ENCODE peak calls at places on chromosomes 12 and 14, in seven cellular contexts. One of them, this sample, is unnamed.

GRCh38 chr14:59189281-59189821 is 884 bp downstream of the DAAM1 start:
- DNase-seq in transverse colon: no peak
- DNase-seq in OCI-LY7: peak; percentile 78
- DNase-seq in PC-3: peak; percentile 52
- DNase-seq in ovary: peak; percentile 59
- DNase-seq in left ventricle myocardium inferior: no peak
- DNase-seq in pancreas: peak; percentile 69
- DNase-seq in this sample: peak; percentile 51

GRCh38 chr12:3398196-3398789 is 92.7 kb upstream of the PRMT8 start:
- DNase-seq in transverse colon: no peak
- DNase-seq in OCI-LY7: no peak
- DNase-seq in PC-3: no peak
- DNase-seq in ovary: no peak
- DNase-seq in left ventricle myocardium inferior: no peak
- DNase-seq in pancreas: no peak
- DNase-seq in this sample: no peak

GRCh38 chr12:113899844-113900471 is 66.2 kb downstream of the RBM19 start:
- DNase-seq in transverse colon: no peak
- DNase-seq in OCI-LY7: no peak
- DNase-seq in PC-3: no peak
- DNase-seq in ovary: no peak
- DNase-seq in left ventricle myocardium inferior: no peak
- DNase-seq in pancreas: no peak
- DNase-seq in this sample: no peak

GRCh38 chr12:34405286-34406227 is 383.3 kb downstream of the ALG10 start:
- DNase-seq in transverse colon: peak; percentile 3
- DNase-seq in OCI-LY7: no peak
- DNase-seq in PC-3: no peak
- DNase-seq in ovary: peak; percentile 4
- DNase-seq in left ventricle myocardium inferior: peak; percentile 8
- DNase-seq in pancreas: peak; percentile 30
- DNase-seq in this sample: peak; percentile 22

GRCh38 chr12:82359115-82359478 is 768 bp downstream of the METTL25 start:
- DNase-seq in transverse colon: no peak
- DNase-seq in OCI-LY7: peak; percentile 36
- DNase-seq in PC-3: no peak
- DNase-seq in ovary: peak; percentile 38
- DNase-seq in left ventricle myocardium inferior: no peak
- DNase-seq in pancreas: no peak
- DNase-seq in this sample: no peak

GRCh38 chr12:42140901-42141300 is 3.8 kb downstream of the GXYLT1 start:
- DNase-seq in transverse colon: no peak
- DNase-seq in OCI-LY7: no peak
- DNase-seq in PC-3: peak; percentile 62
- DNase-seq in ovary: no peak
- DNase-seq in left ventricle myocardium inferior: no peak
- DNase-seq in pancreas: no peak
- DNase-seq in this sample: no peak

GRCh38 chr14:28494196-28494595 is 272.4 kb upstream of the FOXG1 start:
- DNase-seq in transverse colon: no peak
- DNase-seq in OCI-LY7: no peak
- DNase-seq in PC-3: peak; percentile 96
- DNase-seq in ovary: no peak
- DNase-seq in left ventricle myocardium inferior: no peak
- DNase-seq in pancreas: no peak
- DNase-seq in this sample: no peak

GRCh38 chr14:94447986-94448808 is 4.4 kb downstream of the SERPINA11 start:
- DNase-seq in transverse colon: no peak
- DNase-seq in OCI-LY7: no peak
- DNase-seq in PC-3: no peak
- DNase-seq in ovary: no peak
- DNase-seq in left ventricle myocardium inferior: no peak
- DNase-seq in pancreas: no peak
- DNase-seq in this sample: no peak

GRCh38 chr12:57088442-57089258 is at the start of gene NAB2:
- DNase-seq in transverse colon: peak; percentile 96
- DNase-seq in OCI-LY7: peak; percentile 96
- DNase-seq in PC-3: peak; percentile 92
- DNase-seq in ovary: peak; percentile 92
- DNase-seq in left ventricle myocardium inferior: peak; percentile 98
- DNase-seq in pancreas: peak; percentile 97
- DNase-seq in this sample: peak; percentile 98

GRCh38 chr14:34628681-34629135 is 1.2 kb downstream of the SNX6 start:
- DNase-seq in transverse colon: peak; percentile 61
- DNase-seq in OCI-LY7: peak; percentile 6
- DNase-seq in PC-3: no peak
- DNase-seq in ovary: no peak
- DNase-seq in left ventricle myocardium inferior: peak; percentile 23
- DNase-seq in pancreas: no peak
- DNase-seq in this sample: no peak

GRCh38 chr12:124030008-124030407 is 57.0 kb downstream of the ZNF664 start:
- DNase-seq in transverse colon: no peak
- DNase-seq in OCI-LY7: no peak
- DNase-seq in PC-3: no peak
- DNase-seq in ovary: no peak
- DNase-seq in left ventricle myocardium inferior: no peak
- DNase-seq in pancreas: no peak
- DNase-seq in this sample: no peak
- H3K27ac ChIP-seq in transverse colon: no peak overlapping the region
- H3K27ac ChIP-seq in OCI-LY7: no peak overlapping the region
- H3K27ac ChIP-seq in PC-3: no peak overlapping the region
- H3K27ac ChIP-seq in ovary: no peak overlapping the region
- H3K27ac ChIP-seq in left ventricle myocardium inferior: peak overlapping the region; percentile 44
- H3K27ac ChIP-seq in pancreas: no peak overlapping the region
- H3K27ac ChIP-seq in this sample: no peak overlapping the region

GRCh38 chr14:82362452-82362851 is 828.8 kb upstream of the SEL1L start:
- DNase-seq in transverse colon: no peak
- DNase-seq in OCI-LY7: no peak
- DNase-seq in PC-3: no peak
- DNase-seq in ovary: no peak
- DNase-seq in left ventricle myocardium inferior: no peak
- DNase-seq in pancreas: no peak
- DNase-seq in this sample: no peak

GRCh38 chr14:82354126-82354525 is 820.5 kb upstream of the SEL1L start:
- DNase-seq in transverse colon: no peak
- DNase-seq in OCI-LY7: no peak
- DNase-seq in PC-3: no peak
- DNase-seq in ovary: no peak
- DNase-seq in left ventricle myocardium inferior: no peak
- DNase-seq in pancreas: no peak
- DNase-seq in this sample: no peak

GRCh38 chr14:82359201-82359600 is 825.5 kb upstream of the SEL1L start:
- DNase-seq in transverse colon: no peak
- DNase-seq in OCI-LY7: no peak
- DNase-seq in PC-3: no peak
- DNase-seq in ovary: no peak
- DNase-seq in left ventricle myocardium inferior: no peak
- DNase-seq in pancreas: no peak
- DNase-seq in this sample: no peak
- H3K4me1 ChIP-seq in transverse colon: no peaks in the 10 kb centered on the region
- H3K4me1 ChIP-seq in OCI-LY7: no peaks in the 10 kb centered on the region
- H3K4me1 ChIP-seq in PC-3: no peaks in the 10 kb centered on the region
- H3K4me1 ChIP-seq in ovary: no peaks in the 10 kb centered on the region
- H3K4me1 ChIP-seq in left ventricle myocardium inferior: no peaks in the 10 kb centered on the region
- H3K4me1 ChIP-seq in pancreas: no peaks in the 10 kb centered on the region
- H3K4me1 ChIP-seq in this sample: no peaks in the 10 kb centered on the region

DNA sequence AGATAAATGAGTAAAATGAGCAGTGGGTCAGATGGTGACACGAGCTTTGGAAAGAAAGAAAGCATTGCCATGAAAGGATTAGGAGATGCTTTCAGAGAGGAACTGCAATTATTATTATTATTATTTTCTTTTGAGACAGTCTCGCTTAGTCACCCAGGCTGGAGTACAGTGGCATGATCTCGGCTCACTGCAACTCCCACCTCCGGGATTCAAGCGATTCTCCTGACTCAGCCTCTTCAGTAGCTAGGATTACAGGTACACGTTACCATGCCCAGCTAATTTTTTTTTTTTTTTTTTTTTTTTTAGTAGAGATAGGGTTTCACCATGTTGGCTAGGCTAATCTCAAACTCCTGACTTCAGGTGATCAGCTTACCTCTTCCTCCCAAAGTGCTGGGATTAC is 77.4 kb downstream of the ST8SIA1 start:
- DNase-seq in transverse colon: no peak
- DNase-seq in OCI-LY7: no peak
- DNase-seq in PC-3: no peak
- DNase-seq in ovary: no peak
- DNase-seq in left ventricle myocardium inferior: no peak
- DNase-seq in pancreas: no peak
- DNase-seq in this sample: no peak
- H3K4me3 ChIP-seq in transverse colon: no peak overlapping the region
- H3K4me3 ChIP-seq in OCI-LY7: no peak overlapping the region
- H3K4me3 ChIP-seq in PC-3: no peak overlapping the region
- H3K4me3 ChIP-seq in ovary: no peak overlapping the region
- H3K4me3 ChIP-seq in left ventricle myocardium inferior: no peak overlapping the region
- H3K4me3 ChIP-seq in pancreas: no peak overlapping the region
- H3K4me3 ChIP-seq in this sample: no peak overlapping the region

GRCh38 chr12:50215033-50215432 is 47.9 kb upstream of the CERS5 start:
- DNase-seq in transverse colon: no peak
- DNase-seq in OCI-LY7: no peak
- DNase-seq in PC-3: peak; percentile 87
- DNase-seq in ovary: no peak
- DNase-seq in left ventricle myocardium inferior: no peak
- DNase-seq in pancreas: no peak
- DNase-seq in this sample: no peak
- H3K27ac ChIP-seq in transverse colon: no peak overlapping the region
- H3K27ac ChIP-seq in OCI-LY7: no peak overlapping the region
- H3K27ac ChIP-seq in PC-3: peak overlapping the region; percentile 68
- H3K27ac ChIP-seq in ovary: no peak overlapping the region
- H3K27ac ChIP-seq in left ventricle myocardium inferior: no peak overlapping the region
- H3K27ac ChIP-seq in pancreas: no peak overlapping the region
- H3K27ac ChIP-seq in this sample: no peak overlapping the region

GRCh38 chr12:124395986-124396385 is 101.1 kb downstream of the RFLNA start:
- DNase-seq in transverse colon: peak; percentile 53
- DNase-seq in OCI-LY7: no peak
- DNase-seq in PC-3: peak; percentile 9
- DNase-seq in ovary: no peak
- DNase-seq in left ventricle myocardium inferior: no peak
- DNase-seq in pancreas: no peak
- DNase-seq in this sample: no peak

GRCh38 chr12:124395284-124395752 is 100.4 kb downstream of the RFLNA start:
- DNase-seq in transverse colon: no peak
- DNase-seq in OCI-LY7: no peak
- DNase-seq in PC-3: peak; percentile 56
- DNase-seq in ovary: no peak
- DNase-seq in left ventricle myocardium inferior: no peak
- DNase-seq in pancreas: no peak
- DNase-seq in this sample: no peak

GRCh38 chr12:124397807-124398577 is 103.1 kb downstream of the RFLNA start:
- DNase-seq in transverse colon: peak; percentile 72
- DNase-seq in OCI-LY7: no peak
- DNase-seq in PC-3: no peak
- DNase-seq in ovary: peak; percentile 64
- DNase-seq in left ventricle myocardium inferior: no peak
- DNase-seq in pancreas: no peak
- DNase-seq in this sample: no peak

GRCh38 chr12:124397399-124397679 is 102.4 kb downstream of the RFLNA start:
- DNase-seq in transverse colon: no peak
- DNase-seq in OCI-LY7: no peak
- DNase-seq in PC-3: no peak
- DNase-seq in ovary: no peak
- DNase-seq in left ventricle myocardium inferior: no peak
- DNase-seq in pancreas: no peak
- DNase-seq in this sample: no peak

DNA sequence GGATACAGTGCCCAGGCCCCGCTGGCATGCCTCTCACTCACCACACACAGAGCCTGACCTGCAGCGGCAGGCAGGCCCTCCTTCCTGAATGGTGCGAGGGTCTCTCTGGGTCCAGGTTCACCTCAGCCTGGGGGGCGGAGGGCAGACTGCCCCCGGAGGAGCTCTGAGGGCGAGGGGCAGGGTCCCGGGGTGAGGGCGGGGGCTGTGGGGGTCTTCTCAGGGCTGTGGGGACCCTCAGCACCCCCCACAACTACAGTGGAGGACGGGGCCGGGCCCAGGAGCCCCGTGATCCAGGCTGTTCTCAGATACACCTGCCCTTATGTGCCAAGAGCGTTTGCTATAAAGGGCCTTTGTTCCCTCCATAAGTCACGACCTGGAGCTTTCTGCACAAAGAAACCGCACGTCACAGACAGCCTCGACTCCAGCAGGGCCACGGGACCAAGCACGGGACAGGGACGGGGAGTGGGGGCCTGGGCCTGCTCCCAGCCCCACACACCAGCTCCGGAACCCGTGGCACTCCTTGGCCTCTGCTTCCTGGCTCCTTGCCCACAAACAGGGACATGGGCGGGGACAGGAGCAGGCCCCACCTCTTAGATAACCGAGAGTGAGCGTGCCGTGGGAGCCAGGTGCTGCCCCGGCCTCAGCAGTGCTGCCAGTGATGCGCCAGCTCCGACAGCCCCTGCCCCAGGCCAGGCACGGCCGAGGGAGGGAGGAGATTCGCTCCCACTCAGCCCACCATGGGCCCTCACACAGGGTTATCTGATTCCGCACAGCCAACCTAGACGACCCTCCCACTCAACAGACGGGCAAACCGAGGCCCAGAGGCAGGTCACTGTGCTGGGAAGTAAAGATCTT is 101.9 kb downstream of the RFLNA start:
- DNase-seq in transverse colon: peak; percentile 86
- DNase-seq in OCI-LY7: no peak
- DNase-seq in PC-3: no peak
- DNase-seq in ovary: peak; percentile 46
- DNase-seq in left ventricle myocardium inferior: peak; percentile 79
- DNase-seq in pancreas: no peak
- DNase-seq in this sample: no peak
- H3K4me1 ChIP-seq in transverse colon: peaks cover 75% of the 10 kb centered on the region
- H3K4me1 ChIP-seq in OCI-LY7: peaks cover 7% of the 10 kb centered on the region
- H3K4me1 ChIP-seq in PC-3: peaks cover 45% of the 10 kb centered on the region
- H3K4me1 ChIP-seq in ovary: peaks cover 22% of the 10 kb centered on the region
- H3K4me1 ChIP-seq in left ventricle myocardium inferior: peaks cover 88% of the 10 kb centered on the region
- H3K4me1 ChIP-seq in pancreas: peaks cover 16% of the 10 kb centered on the region
- H3K4me1 ChIP-seq in this sample: peaks cover 63% of the 10 kb centered on the region

This sample was measured in lower lobe of right lung.